ENCODE peak calls at places on chromosomes 13 and 19, in ten cellular contexts. F, S, U, M, P, Z, T, L, C and O are unnamed samples.
A peak's percentile ranks its signal among the peaks of the same experiment; 100 is the strongest.

GRCh38 chr19:1720237-1720636 is 33.1 kb upstream of the ONECUT3 start:
- DNase-seq in U (no peak), F (no peak), M (no peak), S (no peak), L (no peak), Z (no peak), P (no peak), C (no peak), T (no peak), O (no peak)

GRCh38 chr19:34336781-34337271 is 28.2 kb upstream of the GPI start:
- DNase-seq in P (no peak), T (no peak), C (no peak), L (no peak), F (no peak), S (no peak), U (peak; percentile 30), Z (peak; percentile 70), M (peak; percentile 41), O (no peak)

GRCh38 chr13:39036212-39036611 is 1.7 kb downstream of the PROSER1 start:
- DNase-seq in Z (peak; percentile 37), F (no peak), C (no peak), P (no peak), U (peak; percentile 50), M (peak; percentile 17), T (no peak), S (no peak), L (no peak), O (no peak)

GRCh38 chr13:112055417-112056206 is 11.3 kb upstream of the SOX1 start:
- DNase-seq in L (no peak), M (no peak), T (no peak), F (no peak), C (no peak), Z (no peak), S (no peak), U (no peak), P (no peak), O (no peak)

GRCh38 chr13:108304170-108305068 is 34.9 kb downstream of the TNFSF13B start:
- DNase-seq in F (no peak), Z (no peak), P (no peak), M (no peak), U (no peak), S (no peak), L (no peak), T (no peak), C (no peak), O (no peak)

GRCh38 chr13:112980441-112980840 is 11.4 kb downstream of the MCF2L start:
- DNase-seq in S (no peak), T (no peak), L (no peak), P (no peak), C (no peak), Z (no peak), U (no peak), M (no peak), F (no peak), O (no peak)

GRCh38 chr13:22944378-22944777 is 236.4 kb upstream of the SGCG start:
- DNase-seq in C (no peak), P (no peak), M (no peak), S (no peak), U (no peak), L (no peak), T (no peak), F (no peak), Z (no peak), O (no peak)

GRCh38 chr19:3061214-3062161 is 807 bp downstream of the TLE5 start:
- DNase-seq in L (peak; percentile 76), M (peak; percentile 49), T (no peak), C (no peak), F (peak; percentile 69), Z (peak; percentile 61), U (peak; percentile 74), P (peak; percentile 44), S (peak; percentile 56), O (peak; percentile 80)

GRCh38 chr19:3324405-3324856 is 42.0 kb upstream of the NFIC start:
- DNase-seq in M (peak; percentile 43), U (peak; percentile 62), C (no peak), S (peak; percentile 77), L (peak; percentile 68), F (peak; percentile 44), T (no peak), Z (no peak), P (peak; percentile 81), O (peak; percentile 53)

GRCh38 chr13:114119196-114119595 is 13.2 kb downstream of the RASA3 start:
- DNase-seq in S (no peak), U (no peak), T (peak; percentile 65), C (no peak), M (peak; percentile 96), P (no peak), Z (peak; percentile 92), L (no peak), F (no peak), O (no peak)

GRCh38 chr13:23915308-23915707 is 18.0 kb upstream of the C1QTNF9B start:
- DNase-seq in M (no peak), C (no peak), F (no peak), L (no peak), P (no peak), Z (no peak), S (no peak), U (no peak), T (no peak), O (no peak)

GRCh38 chr19:56309511-56310185 is 5.0 kb downstream of the ZSCAN5A start:
- DNase-seq in P (peak; percentile 47), C (no peak), S (peak; percentile 46), M (peak; percentile 45), T (no peak), U (peak; percentile 85), F (peak; percentile 10), Z (peak; percentile 69), L (peak; percentile 7), O (peak; percentile 17)

GRCh38 chr13:32940601-32941000 is 75.6 kb upstream of the KL start:
- DNase-seq in C (no peak), P (no peak), T (no peak), L (no peak), U (no peak), M (peak; percentile 34), F (no peak), S (no peak), Z (peak; percentile 28), O (no peak)

GRCh38 chr19:47786566-47786965 is 8.1 kb downstream of the SELENOW start:
- DNase-seq in F (no peak), U (no peak), L (no peak), T (no peak), Z (no peak), P (no peak), C (no peak), S (no peak), M (no peak), O (no peak)

GRCh38 chr19:7699422-7700127 is 2.4 kb downstream of the FCER2 start:
- DNase-seq in U (peak; percentile 74), T (no peak), L (no peak), S (no peak), M (no peak), F (no peak), C (no peak), Z (peak; percentile 37), P (peak; percentile 54), O (no peak)

GRCh38 chr19:13428352-13428751 is 77.9 kb downstream of the CACNA1A start:
- DNase-seq in C (no peak), L (no peak), M (peak; percentile 18), S (peak; percentile 6), Z (peak; percentile 46), T (no peak), U (peak; percentile 13), P (no peak), F (no peak), O (no peak)